ENCODE peak calls at places on chromosomes 11 and 22, in ten cellular contexts. N is AG04449; D is activated naive CD4-positive, alpha-beta T cell treated with anti-CD3 and anti-CD28 coated beads, Interleukin-2, amount 10 ng/mL, durations not matched to agents 7 days and 5 days; W is hypothalamus; O is fibroblast of pulmonary artery; K is nucleus accumbens; J is NCI-H1694; T is NCI-H2227 treated with DMSO at 0.1 percent for 48 hours; L is aorta; Y is amygdala. V is an unnamed sample.

GRCh38 chr11:69524291-69524882 is 42.9 kb downstream of the LINC01488 start:
- DNase-seq in N (no peak), D (no peak), W (no peak), O (peak), K (no peak), J (no peak), T (no peak), L (no peak), Y (no peak), V (no peak)

GRCh38 chr11:85109141-85109540 is 518.0 kb downstream of the DLG2 start:
- DNase-seq in N (no peak), D (no peak), W (no peak), O (no peak), K (no peak), J (no peak), T (no peak), L (no peak), Y (no peak), V (no peak)

GRCh38 chr11:10742460-10743208 is 8.4 kb upstream of the CTR9 start:
- DNase-seq in N (no peak), D (peak), W (no peak), O (no peak), K (no peak), J (no peak), T (no peak), L (no peak), Y (no peak), V (no peak)

GRCh38 chr11:128379587-128380279 is 207.6 kb downstream of the ETS1 start:
- DNase-seq in N (no peak), D (peak), W (no peak), O (no peak), K (no peak), J (no peak), T (no peak), L (no peak), Y (no peak), V (no peak)

GRCh38 chr11:123302751-123303195 is 107.7 kb upstream of the CLMP start:
- DNase-seq in N (no peak), D (no peak), W (no peak), O (peak), K (peak), J (no peak), T (no peak), L (no peak), Y (no peak), V (peak)

GRCh38 chr11:65041206-65042035 is at the start of gene SAC3D1:
- DNase-seq in N (no peak), D (peak), W (peak), O (no peak), K (no peak), J (no peak), T (peak), L (peak), Y (no peak), V (peak)

GRCh38 chr22:38655532-38656255 is 498 bp downstream of the FAM227A start:
- DNase-seq in N (no peak), D (no peak), W (no peak), O (peak), K (no peak), J (no peak), T (peak), L (no peak), Y (no peak), V (no peak)

GRCh38 chr11:13970986-13971385 is 8.5 kb downstream of the SPON1 start:
- DNase-seq in N (no peak), D (peak), W (no peak), O (no peak), K (no peak), J (no peak), T (no peak), L (peak), Y (no peak), V (peak)

GRCh38 chr22:43168416-43169309 is 17.3 kb downstream of the TSPO start:
- DNase-seq in N (peak), D (no peak), W (no peak), O (peak), K (no peak), J (no peak), T (no peak), L (peak), Y (no peak), V (no peak)

GRCh38 chr11:74749965-74750296 is 1.3 kb downstream of the RNF169 start:
- DNase-seq in N (no peak), D (no peak), W (no peak), O (no peak), K (no peak), J (no peak), T (no peak), L (no peak), Y (no peak), V (no peak)

GRCh38 chr11:32304521-32304920 is 130.8 kb downstream of the WT1 start:
- DNase-seq in N (no peak), D (no peak), W (no peak), O (no peak), K (no peak), J (no peak), T (no peak), L (no peak), Y (no peak), V (no peak)

GRCh38 chr22:42697542-42698013 is 23.1 kb downstream of the A4GALT start:
- DNase-seq in N (no peak), D (no peak), W (no peak), O (peak), K (no peak), J (no peak), T (no peak), L (peak), Y (no peak), V (no peak)